ENCODE peak calls at places on chromosomes 16 and 17, in five cellular contexts. Q, R, T, O and G are unnamed samples.

GRCh38 chr17:75267403-75268232 is 3.4 kb downstream of the MIF4GD start:
- DNase-seq in Q (no peak), R (no peak), T (no peak), O (no peak), G (no peak)

GRCh38 chr17:149231-149630 is 11.9 kb downstream of the SCGB1C2 start:
- DNase-seq in Q (no peak), R (no peak), T (peak; percentile 2), O (no peak), G (no peak)

GRCh38 chr17:78762007-78762406 is 20.1 kb downstream of the CYTH1 start:
- DNase-seq in Q (no peak), R (peak; percentile 29), T (no peak), O (no peak), G (no peak)

GRCh38 chr16:90019201-90019542 is at the start of gene DBNDD1:
- DNase-seq in Q (no peak), R (no peak), T (no peak), O (no peak), G (no peak)

GRCh38 chr17:7634384-7634783 is 4.4 kb downstream of the SHBG start:
- DNase-seq in Q (no peak), R (peak; percentile 76), T (peak; percentile 61), O (no peak), G (peak; percentile 66)

GRCh38 chr17:71830916-71831315 is 289.9 kb upstream of the SOX9 start:
- DNase-seq in Q (no peak), R (no peak), T (no peak), O (no peak), G (no peak)

GRCh38 chr17:52158450-52159042 is at the start of gene CA10:
- DNase-seq in Q (no peak), R (no peak), T (no peak), O (no peak), G (no peak)

GRCh38 chr17:68437979-68438877 is 19.1 kb downstream of the WIPI1 start:
- DNase-seq in Q (no peak), R (peak; percentile 61), T (peak; percentile 39), O (no peak), G (peak; percentile 44)

GRCh38 chr16:81067166-81067565 is 9.9 kb downstream of the C16orf46 start:
- DNase-seq in Q (no peak), R (no peak), T (no peak), O (no peak), G (no peak)

GRCh38 chr17:6070280-6070894 is at the start of gene WSCD1:
- DNase-seq in Q (no peak), R (no peak), T (no peak), O (no peak), G (peak; percentile 42)

GRCh38 chr17:45315583-45316270 is 1.1 kb downstream of the MAP3K14 start:
- DNase-seq in Q (no peak), R (no peak), T (no peak), O (no peak), G (no peak)

GRCh38 chr17:6608321-6608720 is 32.2 kb downstream of the KIAA0753 start:
- DNase-seq in Q (no peak), R (no peak), T (no peak), O (no peak), G (no peak)

GRCh38 chr17:29177871-29178749 is 2.1 kb downstream of the MYO18A start:
- DNase-seq in Q (no peak), R (no peak), T (peak; percentile 40), O (no peak), G (no peak)

GRCh38 chr17:49110504-49110903 is 22.1 kb upstream of the B4GALNT2 start:
- DNase-seq in Q (no peak), R (no peak), T (no peak), O (no peak), G (no peak)

GRCh38 chr17:50542795-50543774 is 3.9 kb upstream of the SPATA20 start:
- DNase-seq in Q (no peak), R (no peak), T (no peak), O (no peak), G (no peak)

GRCh38 chr17:11366451-11366850 is 125.4 kb downstream of the SHISA6 start:
- DNase-seq in Q (no peak), R (no peak), T (no peak), O (no peak), G (no peak)

GRCh38 chr16:53517851-53518250 is 14.8 kb upstream of the AKTIP start:
- DNase-seq in Q (no peak), R (no peak), T (no peak), O (no peak), G (no peak)

GRCh38 chr16:53518550-53519416 is 15.8 kb upstream of the AKTIP start:
- DNase-seq in Q (no peak), R (peak; percentile 94), T (peak; percentile 74), O (no peak), G (peak; percentile 79)

GRCh38 chr16:53515811-53516210 is 12.8 kb upstream of the AKTIP start:
- DNase-seq in Q (no peak), R (peak; percentile 11), T (no peak), O (no peak), G (no peak)

GRCh38 chr16:53523126-53523804 is 20.3 kb upstream of the AKTIP start:
- DNase-seq in Q (no peak), R (no peak), T (no peak), O (no peak), G (no peak)

DNA sequence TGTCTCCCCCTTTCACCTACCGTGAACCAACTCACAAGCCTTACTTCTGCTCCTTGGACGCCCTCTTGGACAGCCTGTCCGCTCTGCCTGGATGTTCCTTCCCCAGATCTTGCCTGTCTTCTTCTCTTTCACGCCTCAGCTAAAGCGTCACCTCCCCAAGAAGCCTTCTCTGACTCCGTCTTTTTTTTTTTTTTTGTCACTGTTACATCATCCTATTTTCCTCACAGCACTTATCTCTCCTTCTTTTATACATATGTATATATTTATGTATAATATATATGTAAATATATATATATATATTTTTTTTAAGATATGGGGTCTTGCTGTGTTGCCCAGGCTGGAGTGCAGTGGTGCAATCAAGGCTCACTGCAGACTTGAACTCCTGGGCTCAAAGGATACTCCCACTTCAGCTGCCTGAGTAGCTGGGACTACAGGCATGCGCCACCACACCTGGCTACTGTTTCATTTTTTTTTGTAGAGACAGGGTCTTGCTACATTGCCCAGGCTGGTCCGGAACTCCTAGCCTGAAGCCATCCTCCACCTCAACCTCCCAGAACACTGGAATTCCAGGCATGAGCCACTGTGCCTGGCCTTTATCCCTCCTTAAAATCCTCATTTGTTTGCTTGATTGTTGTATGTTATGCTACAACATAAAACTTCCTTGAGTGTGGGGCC is 16.5 kb upstream of the AKTIP start:
- DNase-seq in Q (no peak), R (no peak), T (no peak), O (no peak), G (no peak)
- TF ChIP-seq CTCF in Q (no peak), R (no peak), T (no peak), O (no peak), G (no peak)

GRCh38 chr17:13491916-13492315 is 109.8 kb downstream of the HS3ST3A1 start:
- DNase-seq in Q (no peak), R (no peak), T (no peak), O (no peak), G (no peak)

GRCh38 chr17:13490427-13490826 is 111.3 kb downstream of the HS3ST3A1 start:
- DNase-seq in Q (no peak), R (no peak), T (no peak), O (no peak), G (no peak)

GRCh38 chr17:13492351-13493122 is 109.2 kb downstream of the HS3ST3A1 start:
- DNase-seq in Q (no peak), R (no peak), T (no peak), O (no peak), G (no peak)

GRCh38 chr17:13495423-13495822 is 106.3 kb downstream of the HS3ST3A1 start:
- DNase-seq in Q (no peak), R (no peak), T (no peak), O (no peak), G (no peak)

DNA sequence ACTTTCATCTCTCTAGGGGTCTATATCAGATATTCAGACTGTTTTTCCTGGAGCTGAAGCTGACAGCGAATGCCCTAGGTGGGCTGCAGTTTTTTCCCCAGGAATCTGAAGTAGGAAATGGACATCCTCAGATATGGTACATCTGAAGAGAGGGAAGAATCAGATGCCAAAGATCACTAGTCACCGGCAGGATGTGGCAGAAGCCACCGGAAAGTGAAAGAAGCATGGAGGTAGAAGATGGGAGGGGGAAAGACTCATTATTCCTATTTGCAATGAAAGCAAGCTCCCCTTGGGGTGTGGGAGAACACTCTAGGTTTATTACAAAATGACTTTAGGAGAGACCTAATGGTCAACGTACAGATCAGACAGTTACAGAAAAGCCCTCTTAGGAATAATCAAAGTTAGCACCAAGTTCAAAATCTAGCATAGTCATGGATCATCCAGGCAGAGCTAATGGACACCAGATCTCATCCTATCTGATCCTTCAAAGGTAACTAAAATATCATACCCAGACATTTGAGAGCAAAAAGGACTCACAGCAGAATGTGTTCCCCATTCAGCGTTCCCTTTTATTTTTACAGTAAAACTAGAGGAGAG is 110.7 kb downstream of the HS3ST3A1 start:
- DNase-seq in Q (no peak), R (no peak), T (no peak), O (no peak), G (no peak)
- H3K4me1 ChIP-seq in Q (no peaks in the 10 kb centered on the region), R (no peaks in the 10 kb centered on the region), T (no peaks in the 10 kb centered on the region), O (no peaks in the 10 kb centered on the region), G (no peaks in the 10 kb centered on the region)

GRCh38 chr16:23428351-23428750 is 24.6 kb downstream of the COG7 start:
- DNase-seq in Q (no peak), R (peak; percentile 8), T (no peak), O (no peak), G (no peak)

GRCh38 chr16:23433261-23433920 is 19.6 kb downstream of the COG7 start:
- DNase-seq in Q (no peak), R (no peak), T (no peak), O (no peak), G (no peak)

GRCh38 chr16:23435500-23435899 is 17.5 kb downstream of the COG7 start:
- DNase-seq in Q (peak; percentile 39), R (peak; percentile 68), T (no peak), O (peak; percentile 28), G (peak; percentile 41)

GRCh38 chr16:23434380-23434779 is 18.6 kb downstream of the COG7 start:
- DNase-seq in Q (no peak), R (peak; percentile 84), T (no peak), O (no peak), G (no peak)

DNA sequence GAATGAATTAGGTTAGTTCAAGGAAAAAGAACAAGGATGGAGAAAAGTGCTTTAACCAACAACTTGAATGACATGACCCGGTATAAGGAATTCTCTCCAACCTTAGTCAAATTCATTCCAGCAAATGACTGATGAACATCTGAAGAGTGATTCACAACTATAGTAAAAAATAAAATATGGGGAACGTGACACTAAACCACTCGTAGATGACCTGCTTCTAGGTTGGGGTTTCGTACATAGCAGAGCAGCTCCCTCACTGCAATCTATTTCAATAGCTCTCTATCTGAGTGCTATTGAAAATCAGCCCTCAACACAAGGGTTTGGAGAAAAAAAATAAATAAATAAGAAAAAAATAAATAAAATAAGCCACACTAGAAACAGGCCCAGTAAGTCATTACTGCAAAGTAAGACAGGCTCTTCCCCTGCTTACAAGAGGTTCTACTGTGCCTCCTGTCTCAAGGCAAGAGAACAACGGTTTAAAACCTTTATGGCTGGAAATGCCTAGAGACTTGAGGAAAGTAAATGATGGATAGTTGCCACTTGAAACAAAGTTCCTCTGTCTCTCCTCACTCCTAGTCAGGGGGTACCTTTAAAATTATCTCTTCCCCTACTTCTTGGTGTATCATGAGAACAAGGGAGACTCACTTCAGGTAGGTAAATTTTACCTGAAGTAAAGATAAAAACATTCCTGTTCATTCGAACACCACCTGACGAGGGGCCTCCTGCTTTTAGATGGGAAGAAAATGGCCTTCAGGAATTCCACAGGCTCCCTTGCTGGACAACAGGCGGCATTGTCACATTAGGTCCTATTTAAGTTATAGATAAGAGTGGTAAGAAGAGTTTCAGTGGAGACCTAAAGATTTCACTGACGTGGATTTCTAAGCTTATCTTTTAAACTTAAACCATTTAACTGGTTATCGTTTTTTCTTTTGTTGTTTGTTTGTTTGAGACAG is 20.5 kb downstream of the COG7 start:
- DNase-seq in Q (no peak), R (no peak), T (no peak), O (no peak), G (no peak)
- TF ChIP-seq CTCF in Q (no peak), R (no peak), T (no peak), O (no peak), G (peak; percentile 30)

GRCh38 chr17:1375615-1376014 is 24.4 kb downstream of the YWHAE start:
- DNase-seq in Q (no peak), R (no peak), T (no peak), O (no peak), G (no peak)
- H3K4me1 ChIP-seq in Q (peaks cover 67% of the 10 kb centered on the region), R (peaks cover 32% of the 10 kb centered on the region), T (peaks cover 95% of the 10 kb centered on the region), O (peaks cover 99% of the 10 kb centered on the region), G (peaks cover 77% of the 10 kb centered on the region)